ENCODE peak calls at places on chromosomes 11 and 22, in nine cellular contexts. One of them, this sample, is unnamed. For H3K9me3, the result is how much of the 10 kb centered on the place peaks cover.

GRCh38 chr11:6012055-6012668 is 5.4 kb upstream of the OR56A4 start:
- DNase-seq in cardiac muscle cell: no peak
- DNase-seq in CD8-positive, alpha-beta memory T cell: no peak
- DNase-seq in hepatocyte: peak
- DNase-seq in esophagus squamous epithelium: no peak
- DNase-seq in BE2C: no peak
- DNase-seq in heart right ventricle: no peak
- DNase-seq in GM23248: no peak
- DNase-seq in ovary: no peak
- DNase-seq in this sample: no peak

GRCh38 chr11:122656073-122656630 is 630 bp downstream of the UBASH3B start:
- DNase-seq in cardiac muscle cell: peak
- DNase-seq in CD8-positive, alpha-beta memory T cell: peak
- DNase-seq in hepatocyte: peak
- DNase-seq in esophagus squamous epithelium: no peak
- DNase-seq in BE2C: peak
- DNase-seq in heart right ventricle: peak
- DNase-seq in GM23248: peak
- DNase-seq in ovary: peak
- DNase-seq in this sample: peak

GRCh38 chr11:65853249-65853979 is 4.6 kb downstream of the CFL1 start:
- DNase-seq in cardiac muscle cell: no peak
- DNase-seq in CD8-positive, alpha-beta memory T cell: no peak
- DNase-seq in hepatocyte: peak
- DNase-seq in esophagus squamous epithelium: no peak
- DNase-seq in BE2C: no peak
- DNase-seq in heart right ventricle: no peak
- DNase-seq in GM23248: no peak
- DNase-seq in ovary: no peak
- DNase-seq in this sample: no peak

GRCh38 chr11:5624489-5625278 is at the start of gene TRIM34:
- DNase-seq in cardiac muscle cell: peak
- DNase-seq in CD8-positive, alpha-beta memory T cell: peak
- DNase-seq in hepatocyte: peak
- DNase-seq in esophagus squamous epithelium: no peak
- DNase-seq in BE2C: no peak
- DNase-seq in heart right ventricle: no peak
- DNase-seq in GM23248: peak
- DNase-seq in ovary: peak
- DNase-seq in this sample: no peak

GRCh38 chr22:47169801-47170140 is 407.3 kb downstream of the TBC1D22A start:
- DNase-seq in cardiac muscle cell: no peak
- DNase-seq in CD8-positive, alpha-beta memory T cell: no peak
- DNase-seq in hepatocyte: no peak
- DNase-seq in esophagus squamous epithelium: no peak
- DNase-seq in BE2C: no peak
- DNase-seq in heart right ventricle: no peak
- DNase-seq in GM23248: no peak
- DNase-seq in ovary: peak
- DNase-seq in this sample: peak

GRCh38 chr11:47057374-47057773 is 119.3 kb downstream of the ARFGAP2 start:
- DNase-seq in cardiac muscle cell: no peak
- DNase-seq in CD8-positive, alpha-beta memory T cell: no peak
- DNase-seq in hepatocyte: peak
- DNase-seq in esophagus squamous epithelium: no peak
- DNase-seq in BE2C: no peak
- DNase-seq in heart right ventricle: no peak
- DNase-seq in GM23248: peak
- DNase-seq in ovary: no peak
- DNase-seq in this sample: no peak

GRCh38 chr11:128208329-128209220 is 378.8 kb downstream of the ETS1 start:
- DNase-seq in cardiac muscle cell: no peak
- DNase-seq in CD8-positive, alpha-beta memory T cell: no peak
- DNase-seq in hepatocyte: no peak
- DNase-seq in esophagus squamous epithelium: no peak
- DNase-seq in BE2C: no peak
- DNase-seq in heart right ventricle: no peak
- DNase-seq in GM23248: peak
- DNase-seq in ovary: peak
- DNase-seq in this sample: no peak

GRCh38 chr11:45093761-45094455 is 52.5 kb upstream of the PRDM11 start:
- DNase-seq in cardiac muscle cell: no peak
- DNase-seq in CD8-positive, alpha-beta memory T cell: no peak
- DNase-seq in hepatocyte: no peak
- DNase-seq in esophagus squamous epithelium: no peak
- DNase-seq in BE2C: no peak
- DNase-seq in heart right ventricle: no peak
- DNase-seq in GM23248: no peak
- DNase-seq in ovary: no peak
- DNase-seq in this sample: peak

GRCh38 chr22:42976131-42976530 is 38.8 kb downstream of the PACSIN2 start:
- DNase-seq in cardiac muscle cell: no peak
- DNase-seq in CD8-positive, alpha-beta memory T cell: no peak
- DNase-seq in hepatocyte: no peak
- DNase-seq in esophagus squamous epithelium: no peak
- DNase-seq in BE2C: no peak
- DNase-seq in heart right ventricle: no peak
- DNase-seq in GM23248: no peak
- DNase-seq in ovary: no peak
- DNase-seq in this sample: no peak

GRCh38 chr11:92804388-92804787 is 165.1 kb upstream of the MTNR1B start:
- DNase-seq in cardiac muscle cell: no peak
- DNase-seq in CD8-positive, alpha-beta memory T cell: no peak
- DNase-seq in hepatocyte: no peak
- DNase-seq in esophagus squamous epithelium: no peak
- DNase-seq in BE2C: no peak
- DNase-seq in heart right ventricle: no peak
- DNase-seq in GM23248: no peak
- DNase-seq in ovary: no peak
- DNase-seq in this sample: no peak

GRCh38 chr22:27662359-27663030 is 139.1 kb downstream of the MN1 start:
- DNase-seq in cardiac muscle cell: no peak
- DNase-seq in CD8-positive, alpha-beta memory T cell: no peak
- DNase-seq in hepatocyte: peak
- DNase-seq in esophagus squamous epithelium: no peak
- DNase-seq in BE2C: peak
- DNase-seq in heart right ventricle: peak
- DNase-seq in GM23248: no peak
- DNase-seq in ovary: peak
- DNase-seq in this sample: no peak

GRCh38 chr11:8268530-8269461 is 5.1 kb upstream of the LMO1 start:
- DNase-seq in cardiac muscle cell: peak
- DNase-seq in CD8-positive, alpha-beta memory T cell: no peak
- DNase-seq in hepatocyte: peak
- DNase-seq in esophagus squamous epithelium: no peak
- DNase-seq in BE2C: peak
- DNase-seq in heart right ventricle: no peak
- DNase-seq in GM23248: peak
- DNase-seq in ovary: no peak
- DNase-seq in this sample: peak

GRCh38 chr11:61035086-61035835 is 63.8 kb downstream of the CD6 start:
- DNase-seq in cardiac muscle cell: no peak
- DNase-seq in CD8-positive, alpha-beta memory T cell: no peak
- DNase-seq in hepatocyte: no peak
- DNase-seq in esophagus squamous epithelium: no peak
- DNase-seq in BE2C: no peak
- DNase-seq in heart right ventricle: no peak
- DNase-seq in GM23248: no peak
- DNase-seq in ovary: no peak
- DNase-seq in this sample: no peak

GRCh38 chr22:18060646-18061620 is 16.9 kb upstream of the PEX26 start:
- DNase-seq in cardiac muscle cell: no peak
- DNase-seq in CD8-positive, alpha-beta memory T cell: no peak
- DNase-seq in hepatocyte: peak
- DNase-seq in esophagus squamous epithelium: no peak
- DNase-seq in BE2C: no peak
- DNase-seq in heart right ventricle: no peak
- DNase-seq in GM23248: peak
- DNase-seq in ovary: no peak
- DNase-seq in this sample: no peak

GRCh38 chr11:125369808-125370207 is 126.3 kb downstream of the FEZ1 start:
- DNase-seq in cardiac muscle cell: no peak
- DNase-seq in CD8-positive, alpha-beta memory T cell: no peak
- DNase-seq in hepatocyte: no peak
- DNase-seq in esophagus squamous epithelium: no peak
- DNase-seq in BE2C: no peak
- DNase-seq in heart right ventricle: no peak
- DNase-seq in GM23248: no peak
- DNase-seq in ovary: no peak
- DNase-seq in this sample: no peak
- H3K4me3 ChIP-seq in cardiac muscle cell: no peak
- H3K4me3 ChIP-seq in CD8-positive, alpha-beta memory T cell: no peak
- H3K4me3 ChIP-seq in hepatocyte: no peak
- H3K4me3 ChIP-seq in esophagus squamous epithelium: no peak
- H3K4me3 ChIP-seq in BE2C: no peak
- H3K4me3 ChIP-seq in heart right ventricle: no peak
- H3K4me3 ChIP-seq in GM23248: no peak
- H3K4me3 ChIP-seq in ovary: no peak
- H3K4me3 ChIP-seq in this sample: no peak

GRCh38 chr11:64592234-64592615 is 1.2 kb downstream of the SLC22A12 start:
- DNase-seq in cardiac muscle cell: no peak
- DNase-seq in CD8-positive, alpha-beta memory T cell: no peak
- DNase-seq in hepatocyte: no peak
- DNase-seq in esophagus squamous epithelium: no peak
- DNase-seq in BE2C: no peak
- DNase-seq in heart right ventricle: no peak
- DNase-seq in GM23248: no peak
- DNase-seq in ovary: no peak
- DNase-seq in this sample: no peak
- H3K9me3 ChIP-seq in cardiac muscle cell: under half
- H3K9me3 ChIP-seq in CD8-positive, alpha-beta memory T cell: under half
- H3K9me3 ChIP-seq in hepatocyte: under half
- H3K9me3 ChIP-seq in esophagus squamous epithelium: under half
- H3K9me3 ChIP-seq in BE2C: under half
- H3K9me3 ChIP-seq in heart right ventricle: under half
- H3K9me3 ChIP-seq in GM23248: under half
- H3K9me3 ChIP-seq in ovary: under half
- H3K9me3 ChIP-seq in this sample: under half

GRCh38 chr11:124748100-124748418 is 4.0 kb downstream of the VSIG2 start:
- DNase-seq in cardiac muscle cell: no peak
- DNase-seq in CD8-positive, alpha-beta memory T cell: no peak
- DNase-seq in hepatocyte: no peak
- DNase-seq in esophagus squamous epithelium: no peak
- DNase-seq in BE2C: no peak
- DNase-seq in heart right ventricle: no peak
- DNase-seq in GM23248: no peak
- DNase-seq in ovary: no peak
- DNase-seq in this sample: no peak

GRCh38 chr11:124748481-124749338 is 3.3 kb downstream of the VSIG2 start:
- DNase-seq in cardiac muscle cell: no peak
- DNase-seq in CD8-positive, alpha-beta memory T cell: no peak
- DNase-seq in hepatocyte: no peak
- DNase-seq in esophagus squamous epithelium: no peak
- DNase-seq in BE2C: no peak
- DNase-seq in heart right ventricle: no peak
- DNase-seq in GM23248: peak
- DNase-seq in ovary: no peak
- DNase-seq in this sample: no peak

GRCh38 chr11:124751391-124751740 is 689 bp downstream of the VSIG2 start:
- DNase-seq in cardiac muscle cell: no peak
- DNase-seq in CD8-positive, alpha-beta memory T cell: no peak
- DNase-seq in hepatocyte: no peak
- DNase-seq in esophagus squamous epithelium: no peak
- DNase-seq in BE2C: no peak
- DNase-seq in heart right ventricle: no peak
- DNase-seq in GM23248: no peak
- DNase-seq in ovary: no peak
- DNase-seq in this sample: no peak

GRCh38 chr11:124751741-124752470 is at the start of gene VSIG2:
- DNase-seq in cardiac muscle cell: no peak
- DNase-seq in CD8-positive, alpha-beta memory T cell: no peak
- DNase-seq in hepatocyte: no peak
- DNase-seq in esophagus squamous epithelium: no peak
- DNase-seq in BE2C: no peak
- DNase-seq in heart right ventricle: no peak
- DNase-seq in GM23248: no peak
- DNase-seq in ovary: no peak
- DNase-seq in this sample: no peak

DNA sequence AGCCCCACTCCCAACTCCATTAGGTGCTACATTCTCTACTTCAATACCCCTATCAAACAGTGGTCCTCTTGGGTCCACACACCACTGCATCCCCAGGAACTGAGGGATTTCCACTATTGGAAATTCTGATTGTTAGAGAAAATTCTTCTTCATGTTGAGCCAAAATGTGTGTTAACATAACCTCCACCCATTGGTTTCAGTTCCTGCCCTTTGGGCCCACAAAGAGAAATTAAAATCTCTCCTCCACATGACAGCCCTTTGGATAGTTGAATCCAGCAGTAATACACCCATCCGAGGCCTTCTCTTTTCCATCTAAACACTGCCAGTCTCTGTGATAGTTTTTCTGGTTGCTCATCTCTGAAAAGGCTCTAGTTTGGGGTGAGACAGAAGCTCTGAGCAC is 2.1 kb downstream of the VSIG2 start:
- DNase-seq in cardiac muscle cell: no peak
- DNase-seq in CD8-positive, alpha-beta memory T cell: no peak
- DNase-seq in hepatocyte: no peak
- DNase-seq in esophagus squamous epithelium: no peak
- DNase-seq in BE2C: no peak
- DNase-seq in heart right ventricle: no peak
- DNase-seq in GM23248: no peak
- DNase-seq in ovary: no peak
- DNase-seq in this sample: no peak
- H3K4me3 ChIP-seq in cardiac muscle cell: no peak
- H3K4me3 ChIP-seq in CD8-positive, alpha-beta memory T cell: no peak
- H3K4me3 ChIP-seq in hepatocyte: no peak
- H3K4me3 ChIP-seq in esophagus squamous epithelium: no peak
- H3K4me3 ChIP-seq in BE2C: no peak
- H3K4me3 ChIP-seq in heart right ventricle: no peak
- H3K4me3 ChIP-seq in GM23248: no peak
- H3K4me3 ChIP-seq in ovary: no peak
- H3K4me3 ChIP-seq in this sample: no peak

GRCh38 chr11:29685361-29685760 is 331.5 kb downstream of the KCNA4 start:
- DNase-seq in cardiac muscle cell: no peak
- DNase-seq in CD8-positive, alpha-beta memory T cell: no peak
- DNase-seq in hepatocyte: no peak
- DNase-seq in esophagus squamous epithelium: no peak
- DNase-seq in BE2C: no peak
- DNase-seq in heart right ventricle: no peak
- DNase-seq in GM23248: peak
- DNase-seq in ovary: no peak
- DNase-seq in this sample: no peak

GRCh38 chr11:29676993-29677392 is 339.8 kb downstream of the KCNA4 start:
- DNase-seq in cardiac muscle cell: no peak
- DNase-seq in CD8-positive, alpha-beta memory T cell: no peak
- DNase-seq in hepatocyte: no peak
- DNase-seq in esophagus squamous epithelium: no peak
- DNase-seq in BE2C: no peak
- DNase-seq in heart right ventricle: no peak
- DNase-seq in GM23248: peak
- DNase-seq in ovary: no peak
- DNase-seq in this sample: no peak

DNA sequence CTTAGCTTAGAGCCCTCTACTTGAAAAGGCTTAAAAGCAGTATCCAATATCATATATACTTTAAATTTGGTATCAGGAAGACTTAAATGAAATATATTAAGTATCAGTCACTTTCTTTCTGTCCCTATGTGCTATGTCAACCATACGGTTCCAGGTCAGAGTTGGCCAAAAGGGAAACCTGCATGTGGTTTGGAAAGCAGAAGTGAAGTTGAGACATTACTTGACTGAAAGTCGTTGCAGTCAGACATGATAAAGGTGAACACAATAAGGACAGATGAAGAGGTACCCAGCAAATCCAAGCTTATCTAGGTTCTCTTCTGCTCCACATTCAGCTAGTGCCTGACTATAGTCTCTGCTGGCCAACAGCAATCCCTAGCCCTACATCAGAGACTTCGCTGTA is 336.8 kb downstream of the KCNA4 start:
- DNase-seq in cardiac muscle cell: no peak
- DNase-seq in CD8-positive, alpha-beta memory T cell: no peak
- DNase-seq in hepatocyte: no peak
- DNase-seq in esophagus squamous epithelium: no peak
- DNase-seq in BE2C: no peak
- DNase-seq in heart right ventricle: no peak
- DNase-seq in GM23248: no peak
- DNase-seq in ovary: no peak
- DNase-seq in this sample: no peak
- H3K9me3 ChIP-seq in cardiac muscle cell: under half
- H3K9me3 ChIP-seq in CD8-positive, alpha-beta memory T cell: under half
- H3K9me3 ChIP-seq in hepatocyte: under half
- H3K9me3 ChIP-seq in esophagus squamous epithelium: under half
- H3K9me3 ChIP-seq in BE2C: under half
- H3K9me3 ChIP-seq in heart right ventricle: under half
- H3K9me3 ChIP-seq in GM23248: under half
- H3K9me3 ChIP-seq in ovary: under half
- H3K9me3 ChIP-seq in this sample: under half